ENCODE peak calls at places on chromosomes 5 and 9, in eight cellular contexts. One of them, this sample, is unnamed.

GRCh38 chr5:113271015-113271414 is 163.8 kb downstream of the TSSK1B start:
- DNase-seq in fibroblast of the aortic adventitia: peak; percentile 80
- DNase-seq in heart left ventricle: no peak
- DNase-seq in AG10803: peak; percentile 13
- DNase-seq in right cardiac atrium: no peak
- DNase-seq in CD8-positive, alpha-beta memory T cell: no peak
- DNase-seq in choroid plexus epithelial cell: peak; percentile 65
- DNase-seq in OCI-LY7: no peak
- DNase-seq in this sample: no peak

GRCh38 chr5:177435847-177436536 is 9.5 kb downstream of the GRK6 start:
- DNase-seq in OCI-LY7: no peak
- DNase-seq in right cardiac atrium: peak; percentile 53
- DNase-seq in fibroblast of the aortic adventitia: no peak
- DNase-seq in heart left ventricle: no peak
- DNase-seq in AG10803: no peak
- DNase-seq in CD8-positive, alpha-beta memory T cell: no peak
- DNase-seq in choroid plexus epithelial cell: no peak
- DNase-seq in this sample: no peak

GRCh38 chr5:168951341-168951740 is 349.6 kb downstream of the SLIT3 start:
- DNase-seq in fibroblast of the aortic adventitia: peak; percentile 68
- DNase-seq in choroid plexus epithelial cell: no peak
- DNase-seq in OCI-LY7: no peak
- DNase-seq in right cardiac atrium: no peak
- DNase-seq in CD8-positive, alpha-beta memory T cell: no peak
- DNase-seq in AG10803: peak; percentile 93
- DNase-seq in heart left ventricle: no peak
- DNase-seq in this sample: no peak

GRCh38 chr9:27108981-27109541 is at the start of gene TEK:
- DNase-seq in AG10803: peak; percentile 28
- DNase-seq in right cardiac atrium: no peak
- DNase-seq in choroid plexus epithelial cell: peak; percentile 47
- DNase-seq in fibroblast of the aortic adventitia: peak; percentile 51
- DNase-seq in CD8-positive, alpha-beta memory T cell: no peak
- DNase-seq in OCI-LY7: no peak
- DNase-seq in heart left ventricle: peak; percentile 19
- DNase-seq in this sample: no peak

GRCh38 chr5:148393390-148393741 is 9.6 kb downstream of the FBXO38 start:
- DNase-seq in fibroblast of the aortic adventitia: no peak
- DNase-seq in heart left ventricle: no peak
- DNase-seq in OCI-LY7: no peak
- DNase-seq in right cardiac atrium: no peak
- DNase-seq in AG10803: no peak
- DNase-seq in CD8-positive, alpha-beta memory T cell: no peak
- DNase-seq in choroid plexus epithelial cell: no peak
- DNase-seq in this sample: no peak

GRCh38 chr5:57167201-57167600 is 6.7 kb upstream of the GPBP1 start:
- DNase-seq in choroid plexus epithelial cell: no peak
- DNase-seq in CD8-positive, alpha-beta memory T cell: no peak
- DNase-seq in right cardiac atrium: no peak
- DNase-seq in heart left ventricle: no peak
- DNase-seq in AG10803: no peak
- DNase-seq in OCI-LY7: no peak
- DNase-seq in fibroblast of the aortic adventitia: no peak
- DNase-seq in this sample: no peak

GRCh38 chr9:2158111-2158610 is 143.0 kb downstream of the SMARCA2 start:
- DNase-seq in OCI-LY7: peak; percentile 89
- DNase-seq in heart left ventricle: peak; percentile 20
- DNase-seq in CD8-positive, alpha-beta memory T cell: peak; percentile 48
- DNase-seq in fibroblast of the aortic adventitia: peak; percentile 81
- DNase-seq in right cardiac atrium: peak; percentile 72
- DNase-seq in choroid plexus epithelial cell: peak; percentile 84
- DNase-seq in AG10803: peak; percentile 58
- DNase-seq in this sample: peak; percentile 73

GRCh38 chr5:125026900-125027731 is 280.7 kb upstream of the ZNF608 start:
- DNase-seq in fibroblast of the aortic adventitia: peak; percentile 57
- DNase-seq in CD8-positive, alpha-beta memory T cell: no peak
- DNase-seq in heart left ventricle: no peak
- DNase-seq in right cardiac atrium: no peak
- DNase-seq in OCI-LY7: no peak
- DNase-seq in AG10803: peak; percentile 27
- DNase-seq in choroid plexus epithelial cell: peak; percentile 75
- DNase-seq in this sample: no peak

GRCh38 chr5:73256462-73257260 is 83.7 kb downstream of the TMEM174 start:
- DNase-seq in OCI-LY7: no peak
- DNase-seq in choroid plexus epithelial cell: no peak
- DNase-seq in CD8-positive, alpha-beta memory T cell: no peak
- DNase-seq in AG10803: no peak
- DNase-seq in heart left ventricle: no peak
- DNase-seq in fibroblast of the aortic adventitia: no peak
- DNase-seq in right cardiac atrium: no peak
- DNase-seq in this sample: no peak

GRCh38 chr9:72203205-72203803 is 54.1 kb downstream of the GDA start:
- DNase-seq in CD8-positive, alpha-beta memory T cell: no peak
- DNase-seq in fibroblast of the aortic adventitia: peak; percentile 23
- DNase-seq in OCI-LY7: peak; percentile 18
- DNase-seq in AG10803: peak; percentile 23
- DNase-seq in right cardiac atrium: no peak
- DNase-seq in heart left ventricle: no peak
- DNase-seq in choroid plexus epithelial cell: peak; percentile 50
- DNase-seq in this sample: peak; percentile 50

GRCh38 chr9:132003904-132004303 is 75.8 kb downstream of the MED27 start:
- DNase-seq in choroid plexus epithelial cell: no peak
- DNase-seq in heart left ventricle: no peak
- DNase-seq in right cardiac atrium: no peak
- DNase-seq in OCI-LY7: no peak
- DNase-seq in AG10803: no peak
- DNase-seq in fibroblast of the aortic adventitia: no peak
- DNase-seq in CD8-positive, alpha-beta memory T cell: no peak
- DNase-seq in this sample: no peak

GRCh38 chr5:114924784-114925183 is 244.9 kb downstream of the TRIM36 start:
- DNase-seq in right cardiac atrium: no peak
- DNase-seq in AG10803: no peak
- DNase-seq in fibroblast of the aortic adventitia: no peak
- DNase-seq in CD8-positive, alpha-beta memory T cell: no peak
- DNase-seq in choroid plexus epithelial cell: no peak
- DNase-seq in heart left ventricle: no peak
- DNase-seq in OCI-LY7: no peak
- DNase-seq in this sample: no peak

GRCh38 chr9:129204840-129205239 is 26.8 kb upstream of the IER5L start:
- DNase-seq in right cardiac atrium: peak; percentile 3
- DNase-seq in OCI-LY7: no peak
- DNase-seq in fibroblast of the aortic adventitia: no peak
- DNase-seq in AG10803: peak; percentile 23
- DNase-seq in heart left ventricle: no peak
- DNase-seq in choroid plexus epithelial cell: no peak
- DNase-seq in CD8-positive, alpha-beta memory T cell: no peak
- DNase-seq in this sample: no peak
- H3K4me3 ChIP-seq in right cardiac atrium: no peak overlapping the region
- H3K4me3 ChIP-seq in OCI-LY7: no peak overlapping the region
- H3K4me3 ChIP-seq in fibroblast of the aortic adventitia: no peak overlapping the region
- H3K4me3 ChIP-seq in AG10803: no peak overlapping the region
- H3K4me3 ChIP-seq in heart left ventricle: no peak overlapping the region
- H3K4me3 ChIP-seq in choroid plexus epithelial cell: no peak overlapping the region
- H3K4me3 ChIP-seq in CD8-positive, alpha-beta memory T cell: no peak overlapping the region
- H3K4me3 ChIP-seq in this sample: no peak overlapping the region

GRCh38 chr9:136660971-136661540 is 1.7 kb upstream of the EGFL7 start:
- DNase-seq in choroid plexus epithelial cell: no peak
- DNase-seq in right cardiac atrium: no peak
- DNase-seq in AG10803: no peak
- DNase-seq in OCI-LY7: no peak
- DNase-seq in CD8-positive, alpha-beta memory T cell: no peak
- DNase-seq in fibroblast of the aortic adventitia: no peak
- DNase-seq in heart left ventricle: no peak
- DNase-seq in this sample: no peak

GRCh38 chr9:136662326-136662655 is 425 bp upstream of the EGFL7 start:
- DNase-seq in OCI-LY7: no peak
- DNase-seq in choroid plexus epithelial cell: no peak
- DNase-seq in heart left ventricle: no peak
- DNase-seq in fibroblast of the aortic adventitia: no peak
- DNase-seq in right cardiac atrium: peak; percentile 78
- DNase-seq in CD8-positive, alpha-beta memory T cell: no peak
- DNase-seq in AG10803: no peak
- DNase-seq in this sample: no peak

GRCh38 chr9:136662656-136663310 is at the start of gene EGFL7:
- DNase-seq in right cardiac atrium: peak; percentile 91
- DNase-seq in OCI-LY7: no peak
- DNase-seq in CD8-positive, alpha-beta memory T cell: no peak
- DNase-seq in fibroblast of the aortic adventitia: no peak
- DNase-seq in choroid plexus epithelial cell: no peak
- DNase-seq in AG10803: no peak
- DNase-seq in heart left ventricle: peak; percentile 90
- DNase-seq in this sample: no peak

GRCh38 chr9:136663311-136663679 is 579 bp downstream of the EGFL7 start:
- DNase-seq in fibroblast of the aortic adventitia: no peak
- DNase-seq in right cardiac atrium: peak; percentile 55
- DNase-seq in choroid plexus epithelial cell: no peak
- DNase-seq in CD8-positive, alpha-beta memory T cell: no peak
- DNase-seq in AG10803: no peak
- DNase-seq in heart left ventricle: no peak
- DNase-seq in OCI-LY7: no peak
- DNase-seq in this sample: no peak

DNA sequence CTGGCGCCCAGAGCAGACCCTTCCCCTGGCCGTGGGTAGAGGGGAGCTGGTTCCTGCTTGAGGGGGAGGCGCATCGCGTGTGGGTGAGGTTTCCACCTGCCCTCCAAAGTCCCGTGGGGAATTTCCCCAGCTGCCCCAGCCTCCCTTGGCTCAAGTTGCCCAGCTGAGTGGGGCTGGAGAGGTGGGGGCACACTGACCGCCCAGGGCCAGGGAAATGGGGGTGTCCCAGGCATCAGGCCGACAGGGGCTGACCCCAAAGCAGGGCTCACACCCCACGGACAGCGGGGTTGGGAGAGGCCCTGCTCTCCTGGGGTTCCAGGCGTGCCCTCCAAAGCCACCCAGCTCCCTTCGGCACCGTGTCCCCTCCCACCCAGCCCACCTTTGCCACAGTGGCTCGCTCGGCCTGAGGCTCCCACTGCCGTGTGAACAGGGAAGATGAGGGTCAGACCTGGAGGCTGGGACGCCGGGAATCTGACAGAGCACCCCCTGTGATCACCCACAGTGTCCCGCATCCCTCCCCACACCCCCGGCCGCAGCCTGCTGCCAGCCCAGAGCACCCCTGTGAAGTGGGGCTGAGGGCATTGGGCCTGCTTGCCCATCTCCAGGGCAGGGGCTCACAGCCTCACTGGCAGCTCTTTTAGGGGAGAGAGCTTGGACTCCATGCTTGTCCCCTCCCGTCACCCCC is 933 bp upstream of the EGFL7 start:
- DNase-seq in OCI-LY7: no peak
- DNase-seq in right cardiac atrium: peak; percentile 73
- DNase-seq in heart left ventricle: peak; percentile 34
- DNase-seq in fibroblast of the aortic adventitia: no peak
- DNase-seq in CD8-positive, alpha-beta memory T cell: no peak
- DNase-seq in choroid plexus epithelial cell: no peak
- DNase-seq in AG10803: no peak
- DNase-seq in this sample: no peak
- H3K4me3 ChIP-seq in OCI-LY7: no peak overlapping the region
- H3K4me3 ChIP-seq in right cardiac atrium: peak overlapping the region; percentile 22
- H3K4me3 ChIP-seq in heart left ventricle: peak overlapping the region; percentile 61
- H3K4me3 ChIP-seq in fibroblast of the aortic adventitia: no peak overlapping the region
- H3K4me3 ChIP-seq in CD8-positive, alpha-beta memory T cell: no peak overlapping the region
- H3K4me3 ChIP-seq in choroid plexus epithelial cell: no peak overlapping the region
- H3K4me3 ChIP-seq in AG10803: no peak overlapping the region
- H3K4me3 ChIP-seq in this sample: no peak overlapping the region

GRCh38 chr5:126978258-126978657 is 52.1 kb downstream of the MARCHF3 start:
- DNase-seq in AG10803: no peak
- DNase-seq in CD8-positive, alpha-beta memory T cell: no peak
- DNase-seq in right cardiac atrium: no peak
- DNase-seq in fibroblast of the aortic adventitia: no peak
- DNase-seq in OCI-LY7: no peak
- DNase-seq in choroid plexus epithelial cell: no peak
- DNase-seq in heart left ventricle: no peak
- DNase-seq in this sample: no peak
- H3K4me3 ChIP-seq in AG10803: no peak overlapping the region
- H3K4me3 ChIP-seq in CD8-positive, alpha-beta memory T cell: no peak overlapping the region
- H3K4me3 ChIP-seq in right cardiac atrium: no peak overlapping the region
- H3K4me3 ChIP-seq in fibroblast of the aortic adventitia: no peak overlapping the region
- H3K4me3 ChIP-seq in OCI-LY7: no peak overlapping the region
- H3K4me3 ChIP-seq in choroid plexus epithelial cell: no peak overlapping the region
- H3K4me3 ChIP-seq in heart left ventricle: no peak overlapping the region
- H3K4me3 ChIP-seq in this sample: no peak overlapping the region

GRCh38 chr9:114367406-114367805 is 20.4 kb downstream of the AKNA start:
- DNase-seq in AG10803: no peak
- DNase-seq in CD8-positive, alpha-beta memory T cell: no peak
- DNase-seq in OCI-LY7: no peak
- DNase-seq in right cardiac atrium: no peak
- DNase-seq in fibroblast of the aortic adventitia: no peak
- DNase-seq in heart left ventricle: no peak
- DNase-seq in choroid plexus epithelial cell: no peak
- DNase-seq in this sample: no peak

GRCh38 chr9:114364528-114365041 is 23.2 kb downstream of the AKNA start:
- DNase-seq in right cardiac atrium: no peak
- DNase-seq in choroid plexus epithelial cell: no peak
- DNase-seq in AG10803: no peak
- DNase-seq in heart left ventricle: no peak
- DNase-seq in CD8-positive, alpha-beta memory T cell: no peak
- DNase-seq in fibroblast of the aortic adventitia: no peak
- DNase-seq in OCI-LY7: peak; percentile 72
- DNase-seq in this sample: peak; percentile 32

GRCh38 chr9:114365194-114365593 is 22.6 kb downstream of the AKNA start:
- DNase-seq in OCI-LY7: no peak
- DNase-seq in heart left ventricle: no peak
- DNase-seq in right cardiac atrium: no peak
- DNase-seq in choroid plexus epithelial cell: no peak
- DNase-seq in CD8-positive, alpha-beta memory T cell: no peak
- DNase-seq in AG10803: no peak
- DNase-seq in fibroblast of the aortic adventitia: no peak
- DNase-seq in this sample: no peak

GRCh38 chr9:114367823-114368609 is 19.8 kb downstream of the AKNA start:
- DNase-seq in fibroblast of the aortic adventitia: no peak
- DNase-seq in choroid plexus epithelial cell: no peak
- DNase-seq in heart left ventricle: no peak
- DNase-seq in OCI-LY7: no peak
- DNase-seq in right cardiac atrium: no peak
- DNase-seq in AG10803: no peak
- DNase-seq in CD8-positive, alpha-beta memory T cell: peak; percentile 21
- DNase-seq in this sample: no peak

GRCh38 chr9:114366334-114367128 is 21.3 kb downstream of the AKNA start:
- DNase-seq in fibroblast of the aortic adventitia: peak; percentile 87
- DNase-seq in AG10803: peak; percentile 92
- DNase-seq in right cardiac atrium: no peak
- DNase-seq in CD8-positive, alpha-beta memory T cell: peak; percentile 78
- DNase-seq in heart left ventricle: no peak
- DNase-seq in choroid plexus epithelial cell: peak; percentile 94
- DNase-seq in OCI-LY7: peak; percentile 68
- DNase-seq in this sample: peak; percentile 77
- H3K4me3 ChIP-seq in fibroblast of the aortic adventitia: no peak overlapping the region
- H3K4me3 ChIP-seq in AG10803: no peak overlapping the region
- H3K4me3 ChIP-seq in right cardiac atrium: no peak overlapping the region
- H3K4me3 ChIP-seq in CD8-positive, alpha-beta memory T cell: peak overlapping the region; percentile 16
- H3K4me3 ChIP-seq in heart left ventricle: no peak overlapping the region
- H3K4me3 ChIP-seq in choroid plexus epithelial cell: no peak overlapping the region
- H3K4me3 ChIP-seq in OCI-LY7: peak overlapping the region; percentile 53
- H3K4me3 ChIP-seq in this sample: peak overlapping the region; percentile 47

This sample was measured in GM12865.